ENCODE peak calls at places on chromosomes 12 and 14, in eight cellular contexts. P, U, J, V, N, L, Q and G are unnamed samples.

GRCh38 chr12:24991209-24992049 is 42.5 kb upstream of the BCAT1 start:
- DNase-seq in Q (peak; percentile 8), V (no peak), J (no peak), L (no peak), U (no peak), N (no peak), P (peak; percentile 50), G (peak; percentile 19)

GRCh38 chr12:131091976-131092691 is 138.4 kb downstream of the ADGRD1 start:
- DNase-seq in N (no peak), L (no peak), V (peak; percentile 12), Q (no peak), U (no peak), P (no peak), J (no peak), G (no peak)

GRCh38 chr14:104967414-104968152 is 10.6 kb downstream of the AHNAK2 start:
- DNase-seq in P (peak; percentile 71), L (no peak), J (no peak), V (no peak), N (no peak), U (no peak), Q (no peak), G (no peak)

GRCh38 chr12:131140069-131140435 is 186.3 kb downstream of the ADGRD1 start:
- DNase-seq in L (no peak), V (no peak), P (no peak), J (no peak), U (no peak), N (no peak), Q (no peak), G (no peak)

GRCh38 chr14:89139404-89140247 is 277.4 kb downstream of the FOXN3 start:
- DNase-seq in J (no peak), N (no peak), L (no peak), P (peak; percentile 8), Q (no peak), U (no peak), V (no peak), G (no peak)

GRCh38 chr12:82883396-82884360 is 197.0 kb downstream of the TMTC2 start:
- DNase-seq in V (no peak), N (no peak), Q (no peak), P (no peak), J (no peak), U (no peak), L (no peak), G (no peak)

GRCh38 chr14:94665121-94665520 is 52.9 kb downstream of the SERPINA3 start:
- DNase-seq in U (no peak), V (no peak), L (no peak), P (no peak), N (no peak), Q (no peak), J (no peak), G (no peak)

GRCh38 chr14:76754586-76754985 is 6.7 kb upstream of the VASH1 start:
- DNase-seq in J (no peak), V (no peak), P (no peak), L (no peak), N (no peak), Q (no peak), U (no peak), G (no peak)

GRCh38 chr14:29446971-29447370 is 480.7 kb downstream of the PRKD1 start:
- DNase-seq in Q (no peak), L (no peak), P (no peak), V (no peak), J (no peak), U (no peak), N (no peak), G (no peak)